ENCODE peak calls at places on chromosomes 16 and 17, in nine cellular contexts. J, N, D, X, H, Y, I, P and L are unnamed samples.

GRCh38 chr17:75638893-75639292 is 5.7 kb downstream of the SMIM5 start:
- DNase-seq in I (no peak), H (no peak), P (peak), X (no peak), D (no peak), Y (no peak), N (no peak), J (peak), L (no peak)

GRCh38 chr17:48055531-48056245 is 7.5 kb downstream of the NFE2L1 start:
- DNase-seq in I (peak), Y (peak), H (peak), X (peak), P (no peak), D (no peak), N (peak), J (no peak), L (peak)

GRCh38 chr16:57863434-57864160 is 61.3 kb upstream of the KIFC3 start:
- DNase-seq in J (peak), I (no peak), X (peak), H (peak), N (peak), D (peak), P (peak), Y (no peak), L (no peak)

GRCh38 chr17:50279181-50279526 is 4.9 kb downstream of the TMEM92 start:
- DNase-seq in I (no peak), X (peak), D (no peak), Y (no peak), P (no peak), J (no peak), H (no peak), N (no peak), L (no peak)

GRCh38 chr16:56340416-56340815 is 84.9 kb downstream of the AMFR start:
- DNase-seq in Y (no peak), N (no peak), J (no peak), I (no peak), D (no peak), P (no peak), H (no peak), X (no peak), L (no peak)

GRCh38 chr17:19332371-19333131 is 30.0 kb downstream of the B9D1 start:
- DNase-seq in H (no peak), I (peak), D (no peak), P (no peak), Y (peak), X (no peak), N (no peak), J (no peak), L (no peak)

GRCh38 chr16:19294156-19294649 is 8.7 kb downstream of the CLEC19A start:
- DNase-seq in D (no peak), Y (peak), H (no peak), J (peak), X (no peak), P (no peak), I (peak), N (no peak), L (peak)

GRCh38 chr17:29840884-29841283 is 89.1 kb downstream of the SSH2 start:
- DNase-seq in H (no peak), J (no peak), P (no peak), X (no peak), I (no peak), Y (no peak), D (no peak), N (no peak), L (no peak)

GRCh38 chr16:92431-93339 is 14.7 kb downstream of the MPG start:
- DNase-seq in Y (no peak), H (no peak), P (no peak), I (no peak), J (no peak), D (no peak), N (no peak), X (no peak), L (no peak)

GRCh38 chr16:14168146-14168545 is 97.0 kb downstream of the MRTFB start:
- DNase-seq in N (no peak), D (no peak), Y (no peak), H (no peak), I (no peak), P (no peak), X (no peak), J (no peak), L (no peak)

GRCh38 chr16:9647981-9648701 is 534.1 kb downstream of the GRIN2A start:
- DNase-seq in X (peak), D (no peak), I (peak), Y (no peak), H (no peak), N (no peak), P (no peak), J (no peak), L (peak)

GRCh38 chr17:61368832-61369468 is 30.7 kb upstream of the TBX2 start:
- DNase-seq in D (no peak), Y (no peak), H (no peak), J (no peak), N (no peak), I (no peak), P (no peak), X (no peak), L (no peak)

GRCh38 chr16:81996664-81997529 is 14.4 kb downstream of the SDR42E1 start:
- DNase-seq in X (peak), I (no peak), D (peak), P (no peak), J (no peak), N (no peak), Y (no peak), H (peak), L (no peak)

GRCh38 chr17:18208092-18208491 is 17.3 kb upstream of the LLGL1 start:
- DNase-seq in I (no peak), H (no peak), N (no peak), X (no peak), Y (no peak), D (no peak), P (no peak), J (no peak), L (no peak)

GRCh38 chr16:20904507-20905079 is 4.0 kb downstream of the LYRM1 start:
- DNase-seq in N (no peak), Y (peak), P (no peak), H (no peak), D (no peak), X (peak), J (no peak), I (peak), L (peak)

GRCh38 chr17:81666342-81667191 is at the start of the genes CCDC137 and OXLD1:
- DNase-seq in X (peak), I (peak), J (peak), Y (peak), D (peak), H (peak), N (peak), P (peak), L (peak)

GRCh38 chr16:4290236-4290830 is 17.5 kb upstream of the TFAP4 start:
- DNase-seq in I (peak), Y (no peak), P (no peak), X (peak), D (no peak), H (peak), J (peak), N (no peak), L (no peak)
- TF ChIP-seq CTCF in I (no peak), Y (no peak), P (no peak), X (no peak), D (peak), H (peak), J (peak), N (no peak), L (no peak)

DNA sequence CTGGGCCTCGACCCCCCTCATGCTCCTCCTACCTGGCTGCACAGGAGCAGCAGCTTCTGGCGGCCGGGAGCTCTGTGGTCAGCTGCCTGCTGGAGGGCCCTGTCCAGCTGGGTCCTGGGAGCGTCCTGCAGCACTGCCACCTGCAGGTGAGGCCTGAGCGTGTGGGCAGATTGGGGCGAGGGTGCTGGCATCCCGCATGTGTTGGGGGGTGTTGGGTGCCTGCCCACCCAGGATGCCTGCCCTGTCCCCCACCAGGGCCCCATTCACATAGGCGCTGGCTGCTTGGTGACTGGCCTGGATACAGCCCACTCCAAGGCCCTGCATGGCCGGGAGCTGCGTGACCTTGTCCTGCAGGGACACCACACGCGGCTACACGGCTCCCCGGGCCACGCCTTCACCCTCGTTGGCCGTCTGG is 16.5 kb downstream of the FCSK start:
- DNase-seq in X (peak), P (no peak), N (peak), H (no peak), J (no peak), Y (no peak), I (no peak), D (no peak), L (no peak)
- TF ChIP-seq CTCF in X (peak), P (no peak), N (no peak), H (peak), J (peak), Y (no peak), I (peak), D (peak), L (peak)

GRCh38 chr16:72246423-72246822 is 74.5 kb upstream of the PMFBP1 start:
- DNase-seq in Y (no peak), P (no peak), J (no peak), D (no peak), I (no peak), H (no peak), X (no peak), N (no peak), L (peak)

GRCh38 chr16:72244853-72245252 is 72.9 kb upstream of the PMFBP1 start:
- DNase-seq in I (no peak), N (no peak), Y (no peak), P (no peak), J (no peak), D (no peak), H (no peak), X (no peak), L (no peak)

GRCh38 chr16:72240949-72241348 is 69.0 kb upstream of the PMFBP1 start:
- DNase-seq in J (no peak), H (no peak), I (no peak), P (no peak), D (no peak), X (no peak), Y (no peak), N (no peak), L (no peak)

GRCh38 chr16:72242757-72243156 is 70.8 kb upstream of the PMFBP1 start:
- DNase-seq in I (no peak), P (no peak), J (no peak), X (no peak), Y (no peak), N (no peak), D (no peak), H (no peak), L (no peak)

DNA sequence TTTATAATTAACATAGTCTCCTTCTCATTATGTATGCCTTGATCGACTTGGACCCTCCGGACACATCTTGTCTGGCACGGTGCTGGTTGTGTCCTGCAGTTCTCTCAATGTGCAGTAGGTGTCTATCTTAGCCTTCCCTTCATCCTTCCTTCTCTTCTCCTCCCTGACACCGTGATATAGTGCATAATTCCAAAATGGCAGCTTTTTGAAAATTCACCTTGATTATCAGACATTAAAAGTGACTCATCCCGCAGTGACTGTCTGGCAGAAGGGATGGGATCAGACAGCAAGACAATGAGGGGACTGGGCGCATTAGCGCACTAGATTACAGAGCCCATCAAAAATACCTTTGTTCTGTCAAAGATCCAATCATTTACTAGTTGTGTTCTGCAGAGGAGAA is 70.0 kb upstream of the PMFBP1 start:
- DNase-seq in Y (peak), H (peak), N (no peak), X (peak), D (peak), I (no peak), P (peak), J (no peak), L (peak)
- TF ChIP-seq CTCF in Y (peak), H (peak), N (peak), X (peak), D (peak), I (peak), P (peak), J (peak), L (peak)

GRCh38 chr17:8253801-8254200 is 4.7 kb downstream of the PFAS start:
- DNase-seq in J (no peak), Y (no peak), P (no peak), X (no peak), H (no peak), D (no peak), I (no peak), N (no peak), L (no peak)
- TF ChIP-seq CTCF in J (peak), Y (no peak), P (no peak), X (no peak), H (peak), D (no peak), I (no peak), N (no peak), L (peak)

GRCh38 chr16:75086281-75086680 is 30.3 kb downstream of the LDHD start:
- DNase-seq in I (no peak), P (no peak), X (no peak), H (no peak), D (no peak), N (no peak), Y (no peak), J (no peak), L (no peak)

GRCh38 chr16:75088226-75088625 is 28.4 kb downstream of the LDHD start:
- DNase-seq in J (no peak), P (no peak), X (no peak), Y (no peak), N (no peak), D (no peak), I (no peak), H (no peak), L (no peak)

GRCh38 chr16:75088934-75089333 is 27.6 kb downstream of the LDHD start:
- DNase-seq in I (no peak), H (no peak), Y (no peak), D (no peak), N (no peak), P (no peak), X (no peak), J (no peak), L (no peak)

GRCh38 chr16:75085556-75085955 is 31.0 kb downstream of the LDHD start:
- DNase-seq in I (no peak), H (peak), N (no peak), X (no peak), D (peak), Y (no peak), J (no peak), P (no peak), L (no peak)

DNA sequence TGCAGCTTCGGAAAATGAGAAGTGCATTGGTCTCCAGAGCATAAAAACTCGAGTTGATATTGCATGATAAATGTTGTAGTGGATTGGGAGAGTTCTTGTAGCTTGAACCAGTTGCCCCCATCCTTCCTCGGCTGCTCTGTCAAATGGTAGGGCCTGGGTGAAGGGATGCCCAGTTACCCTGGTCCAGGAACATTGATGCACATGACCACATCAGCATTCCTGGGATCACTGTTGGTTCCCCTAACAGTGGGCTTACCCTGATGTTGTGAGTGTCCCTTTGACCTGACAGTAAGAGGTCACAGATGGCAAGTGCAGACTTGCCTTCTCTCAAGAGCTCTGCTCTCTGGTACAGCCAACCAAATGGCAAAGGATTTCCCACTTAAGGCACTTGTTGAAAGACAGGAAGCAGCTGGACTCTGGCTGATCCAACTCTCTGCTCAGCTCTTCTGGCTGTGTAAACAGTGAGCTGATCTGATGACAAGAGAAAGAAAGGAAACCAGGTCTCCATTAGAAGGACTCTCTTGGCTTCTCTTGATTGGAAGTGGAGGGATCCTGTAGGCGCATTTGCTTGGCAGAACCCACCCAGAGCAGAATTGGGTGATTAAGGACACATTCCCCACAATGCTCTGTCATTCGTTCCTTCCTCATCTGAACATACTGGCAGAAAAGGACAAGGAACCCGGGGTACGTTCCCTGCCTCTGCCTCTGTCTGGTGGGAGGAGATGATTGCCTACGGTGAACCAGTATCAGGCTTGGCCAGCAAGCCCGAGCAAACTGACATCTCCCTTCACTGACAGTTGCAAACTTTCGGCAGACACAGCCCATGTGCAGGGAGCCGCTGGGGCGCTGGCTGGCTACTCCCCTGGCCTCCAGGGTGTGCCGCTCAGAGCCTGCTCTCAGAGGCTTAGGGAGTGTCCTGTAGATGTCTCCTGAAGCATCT is 29.3 kb downstream of the LDHD start:
- DNase-seq in H (no peak), I (no peak), J (no peak), D (peak), Y (no peak), X (no peak), P (no peak), N (no peak), L (no peak)
- TF ChIP-seq CTCF in H (no peak), I (no peak), J (no peak), D (no peak), Y (no peak), X (no peak), P (no peak), N (no peak), L (no peak)

GRCh38 chr16:6016530-6017184 is 919.1 kb upstream of the EEF2KMT start:
- DNase-seq in D (no peak), P (no peak), Y (no peak), N (no peak), H (no peak), J (no peak), I (no peak), X (peak), L (no peak)
- TF ChIP-seq CTCF in D (no peak), P (no peak), Y (no peak), N (no peak), H (peak), J (no peak), I (no peak), X (peak), L (no peak)

GRCh38 chr16:85826686-85827247 is 27.3 kb downstream of the COX4I1 start:
- DNase-seq in P (no peak), H (no peak), X (no peak), J (peak), I (no peak), N (no peak), D (no peak), Y (no peak), L (no peak)

GRCh38 chr16:85823328-85823920 is 23.9 kb downstream of the COX4I1 start:
- DNase-seq in N (no peak), X (no peak), P (no peak), D (no peak), H (no peak), Y (no peak), I (no peak), J (no peak), L (no peak)

GRCh38 chr16:85828166-85828565 is 28.7 kb downstream of the COX4I1 start:
- DNase-seq in Y (no peak), X (no peak), P (no peak), H (no peak), D (no peak), J (peak), N (no peak), I (no peak), L (no peak)

GRCh38 chr16:85824161-85825135 is 25.0 kb downstream of the COX4I1 start:
- DNase-seq in I (peak), P (no peak), D (no peak), N (no peak), H (no peak), Y (no peak), X (no peak), J (peak), L (peak)

GRCh38 chr16:85825326-85825725 is 25.8 kb downstream of the COX4I1 start:
- DNase-seq in J (peak), D (no peak), Y (no peak), X (no peak), I (no peak), P (no peak), H (no peak), N (peak), L (peak)
- TF ChIP-seq CTCF in J (no peak), D (no peak), Y (no peak), X (peak), I (peak), P (no peak), H (no peak), N (no peak), L (peak)

DNA sequence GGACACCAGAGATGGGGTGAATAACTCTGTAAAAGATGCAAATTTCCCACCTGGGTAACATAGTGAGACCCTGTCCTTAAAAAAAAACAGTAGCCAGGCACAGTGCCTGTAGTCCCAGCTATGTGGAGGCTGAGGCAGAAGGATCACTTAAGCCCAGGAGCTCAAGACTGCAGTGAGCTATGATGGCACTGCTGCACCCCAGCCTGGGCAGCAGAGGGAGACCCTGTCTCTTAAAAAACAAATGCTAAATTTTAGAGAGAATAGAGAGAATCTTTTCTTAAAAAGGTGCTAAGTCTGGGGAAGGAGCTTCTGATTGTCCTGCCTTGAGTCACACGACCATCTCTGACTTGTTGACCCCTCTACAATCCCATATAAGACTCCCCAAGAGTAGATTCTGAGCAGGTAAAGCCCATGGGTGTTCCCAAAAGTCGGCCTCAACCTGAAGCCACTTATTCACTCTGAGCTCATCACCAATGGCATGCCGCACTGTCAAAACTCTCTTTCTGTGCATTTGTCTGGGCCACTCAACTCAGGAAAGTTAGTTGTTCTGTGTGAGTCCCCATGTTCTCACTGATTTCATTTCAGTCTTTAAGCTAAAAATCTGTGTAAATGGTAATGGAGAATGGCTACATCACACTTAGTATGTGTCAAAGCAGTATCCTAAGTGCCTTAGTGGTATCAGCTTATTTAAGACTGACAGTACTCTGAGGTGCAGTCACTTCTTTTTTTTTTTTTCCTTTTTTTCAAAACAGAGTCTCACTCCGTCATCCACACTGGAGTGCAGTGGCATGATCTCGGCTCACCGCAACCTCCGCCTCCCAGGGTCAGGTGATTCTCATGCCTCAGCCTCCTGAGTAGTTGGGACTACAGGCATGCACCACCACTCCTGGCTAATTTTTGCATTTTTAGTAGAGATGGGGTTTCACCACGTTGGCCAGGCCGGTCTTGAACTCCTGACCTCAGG is 41.6 kb downstream of the PRKCB start:
- DNase-seq in X (no peak), H (no peak), J (no peak), I (no peak), D (no peak), N (no peak), P (no peak), Y (no peak), L (no peak)
- TF ChIP-seq CTCF in X (no peak), H (peak), J (no peak), I (peak), D (no peak), N (no peak), P (no peak), Y (peak), L (peak)